ENCODE peak calls at places on chromosomes 4 and X, in five cellular contexts. O is endothelial cell, V is astrocyte of the spinal cord, K is GM13977, E is fibroblast of lung. B is an unnamed sample.

GRCh38 chrX:110316351-110317078 is 1.4 kb downstream of the AMMECR1 start:
- DNase-seq in O (no peak), V (peak), K (no peak), E (no peak), B (no peak)

GRCh38 chrX:149939271-149940014 is 1.2 kb upstream of the EOLA2 start:
- DNase-seq in O (peak), V (peak), K (peak), E (peak), B (peak)

GRCh38 chrX:125940985-125941384 is 225.1 kb downstream of the DCAF12L2 start:
- DNase-seq in O (no peak), V (no peak), K (no peak), E (no peak), B (no peak)

GRCh38 chr4:139808381-139809206 is 143.0 kb downstream of the MGST2 start:
- DNase-seq in O (no peak), V (no peak), K (no peak), E (no peak), B (no peak)

GRCh38 chrX:109485470-109486340 is 3.8 kb upstream of the GUCY2F start:
- DNase-seq in O (peak), V (peak), K (peak), E (peak), B (peak)

GRCh38 chrX:150086371-150086770 is 148.1 kb upstream of the EOLA2 start:
- DNase-seq in O (no peak), V (no peak), K (no peak), E (no peak), B (no peak)

GRCh38 chr4:1356181-1356998 is 9.4 kb downstream of the UVSSA start:
- DNase-seq in O (peak), V (peak), K (peak), E (peak), B (peak)

GRCh38 chr4:48109413-48110263 is 24.4 kb downstream of the TXK start:
- DNase-seq in O (peak), V (peak), K (peak), E (peak), B (peak)

GRCh38 chrX:116961872-116962582 is 499.3 kb upstream of the CT83 start:
- DNase-seq in O (no peak), V (no peak), K (no peak), E (no peak), B (no peak)

GRCh38 chr4:156858071-156858470 is 113.5 kb downstream of the PDGFC start:
- DNase-seq in O (no peak), V (no peak), K (no peak), E (no peak), B (no peak)

GRCh38 chrX:152907084-152907651 is 9.3 kb downstream of the ZNF185 start:
- DNase-seq in O (peak), V (peak), K (no peak), E (peak), B (no peak)

GRCh38 chr4:26916195-26916594 is 55.6 kb downstream of the STIM2 start:
- DNase-seq in O (no peak), V (no peak), K (no peak), E (no peak), B (no peak)

GRCh38 chr4:77025643-77026321 is 50.0 kb downstream of the CCNI start:
- DNase-seq in O (no peak), V (no peak), K (peak), E (no peak), B (peak)

GRCh38 chr4:175411251-175411650 is 400.8 kb downstream of the GPM6A start:
- DNase-seq in O (no peak), V (no peak), K (no peak), E (no peak), B (no peak)

GRCh38 chr4:7429601-7430078 is 5.1 kb downstream of the PSAPL1 start:
- DNase-seq in O (no peak), V (no peak), K (no peak), E (no peak), B (no peak)

GRCh38 chr4:125594203-125594602 is 279.4 kb downstream of the FAT4 start:
- DNase-seq in O (no peak), V (no peak), K (no peak), E (no peak), B (no peak)

GRCh38 chrX:110511238-110511637 is 152.6 kb downstream of the RTL9 start:
- DNase-seq in O (no peak), V (no peak), K (no peak), E (no peak), B (no peak)

GRCh38 chrX:120797201-120797938 is 78.3 kb downstream of the CT47B1 start:
- DNase-seq in O (no peak), V (no peak), K (no peak), E (no peak), B (no peak)

GRCh38 chr4:115145393-115146160 is 32.2 kb upstream of the NDST4 start:
- DNase-seq in O (no peak), V (no peak), K (no peak), E (no peak), B (no peak)

GRCh38 chr4:100811046-100811445 is 293.2 kb upstream of the EMCN start:
- DNase-seq in O (no peak), V (no peak), K (no peak), E (no peak), B (no peak)

GRCh38 chrX:118239471-118239870 is 106.4 kb upstream of the WDR44 start:
- DNase-seq in O (no peak), V (no peak), K (no peak), E (no peak), B (no peak)

GRCh38 chr4:56506110-56506705 is 617 bp downstream of the ARL9 start:
- DNase-seq in O (peak), V (peak), K (no peak), E (peak), B (no peak)

GRCh38 chr4:164977243-164978164 is at the start of gene TRIM61:
- DNase-seq in O (peak), V (no peak), K (peak), E (peak), B (peak)

GRCh38 chr4:40525811-40526598 is 103.7 kb downstream of the RBM47 start:
- DNase-seq in O (no peak), V (peak), K (no peak), E (peak), B (no peak)

GRCh38 chr4:105603158-105603557 is 50.7 kb downstream of the ARHGEF38 start:
- DNase-seq in O (no peak), V (no peak), K (no peak), E (no peak), B (no peak)

GRCh38 chr4:87257523-87257922 is 37.1 kb upstream of the KLHL8 start:
- DNase-seq in O (no peak), V (no peak), K (no peak), E (no peak), B (no peak)

GRCh38 chr4:33060873-33061542 is 2340.8 kb downstream of the PCDH7 start:
- DNase-seq in O (peak), V (peak), K (no peak), E (peak), B (no peak)

DNA sequence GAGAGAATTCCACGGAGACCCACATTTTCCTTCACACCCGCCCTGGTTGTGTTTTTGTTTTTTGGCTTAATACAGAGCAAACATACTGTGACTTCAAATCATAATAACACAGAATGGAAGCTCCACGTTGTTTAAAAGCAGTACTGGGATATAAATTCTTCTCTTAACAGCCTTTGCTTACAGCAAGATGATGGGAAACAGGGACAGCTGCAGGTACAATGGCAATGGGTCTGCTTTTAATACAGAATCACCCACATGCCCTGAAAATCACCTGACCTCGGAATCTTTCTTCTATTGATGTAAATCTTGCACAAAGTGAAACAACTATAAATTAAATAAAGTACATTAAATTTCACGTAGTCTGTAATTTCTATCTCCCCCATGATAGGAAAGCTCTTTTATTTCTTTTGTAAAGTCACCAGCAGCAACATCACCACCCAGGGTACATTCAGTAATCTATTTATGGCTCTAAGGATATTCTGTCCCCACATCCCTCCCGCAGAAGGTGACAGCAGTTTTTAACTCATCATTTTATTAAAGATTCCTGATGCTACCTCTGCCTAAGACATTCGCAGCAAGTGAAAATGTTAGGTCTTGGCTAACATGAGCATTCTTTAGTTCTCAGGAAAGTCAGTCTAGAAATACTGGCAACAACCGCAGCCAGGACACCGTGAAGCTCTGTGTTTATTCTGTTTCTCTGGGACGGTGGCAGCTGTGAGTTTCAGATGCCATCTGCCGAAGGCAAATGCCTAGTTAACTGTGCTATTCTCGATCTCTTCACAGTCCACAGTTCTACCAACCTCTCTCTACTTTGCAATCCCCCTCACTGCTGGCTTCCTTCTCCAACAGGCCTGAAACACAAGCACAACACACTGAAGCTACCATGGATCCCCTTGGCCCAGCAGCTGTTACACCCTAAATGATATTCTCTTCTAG is 119.1 kb downstream of the ZNF827 start:
- DNase-seq in O (no peak), V (no peak), K (no peak), E (no peak), B (no peak)
- TF ChIP-seq CTCF in O (no peak), V (no peak), K (no peak), E (no peak), B (no peak)

GRCh38 chr4:111937368-111937767 is 207.9 kb upstream of the FAM241A start:
- DNase-seq in O (no peak), V (peak), K (peak), E (peak), B (peak)
- TF ChIP-seq CTCF in O (no peak), V (peak), K (peak), E (peak), B (no peak)

GRCh38 chr4:24240655-24241054 is 343.7 kb downstream of the DHX15 start:
- DNase-seq in O (no peak), V (no peak), K (no peak), E (no peak), B (no peak)
- TF ChIP-seq CTCF in O (no peak), V (no peak), K (no peak), E (no peak), B (no peak)

GRCh38 chrX:138775501-138775900 is 64.0 kb upstream of the FGF13 start:
- DNase-seq in O (no peak), V (peak), K (peak), E (peak), B (peak)
- TF ChIP-seq CTCF in O (peak), V (peak), K (peak), E (no peak), B (no peak)